ENCODE peak calls at places on chromosomes 1 and 21, in six cellular contexts. One of them, this sample, is unnamed.

GRCh38 chr1:117832453-117832852 is 97.0 kb downstream of the GDAP2 start:
- DNase-seq in ELR: no peak
- DNase-seq in IMR-90: no peak
- DNase-seq in AG08396: no peak
- DNase-seq in AG04449: no peak
- DNase-seq in Daoy: no peak
- DNase-seq in this sample: no peak

GRCh38 chr1:85605519-85606413 is 25.2 kb downstream of the CCN1 start:
- DNase-seq in Daoy: peak
- DNase-seq in AG08396: no peak
- DNase-seq in AG04449: no peak
- DNase-seq in IMR-90: no peak
- DNase-seq in ELR: peak
- DNase-seq in this sample: no peak

GRCh38 chr1:202121006-202121405 is 1.7 kb upstream of the GPR37L1 start:
- DNase-seq in AG08396: no peak
- DNase-seq in AG04449: no peak
- DNase-seq in IMR-90: no peak
- DNase-seq in ELR: no peak
- DNase-seq in Daoy: no peak
- DNase-seq in this sample: no peak

GRCh38 chr1:190754769-190755168 is 277.1 kb upstream of the BRINP3 start:
- DNase-seq in AG04449: no peak
- DNase-seq in Daoy: no peak
- DNase-seq in AG08396: peak
- DNase-seq in ELR: peak
- DNase-seq in IMR-90: peak
- DNase-seq in this sample: no peak

GRCh38 chr1:8571200-8571984 is 246.0 kb downstream of the RERE start:
- DNase-seq in AG08396: peak
- DNase-seq in Daoy: no peak
- DNase-seq in AG04449: no peak
- DNase-seq in ELR: peak
- DNase-seq in IMR-90: peak
- DNase-seq in this sample: no peak

GRCh38 chr1:150551784-150552691 is 2.8 kb downstream of the ADAMTSL4 start:
- DNase-seq in AG04449: no peak
- DNase-seq in AG08396: peak
- DNase-seq in Daoy: peak
- DNase-seq in ELR: peak
- DNase-seq in IMR-90: peak
- DNase-seq in this sample: no peak

GRCh38 chr1:230064283-230064682 is 2.8 kb upstream of the GALNT2 start:
- DNase-seq in AG04449: no peak
- DNase-seq in AG08396: no peak
- DNase-seq in Daoy: no peak
- DNase-seq in ELR: peak
- DNase-seq in IMR-90: no peak
- DNase-seq in this sample: no peak

GRCh38 chr1:228827026-228827425 is 91.7 kb downstream of the RHOU start:
- DNase-seq in IMR-90: no peak
- DNase-seq in AG08396: no peak
- DNase-seq in ELR: no peak
- DNase-seq in Daoy: no peak
- DNase-seq in AG04449: no peak
- DNase-seq in this sample: no peak

GRCh38 chr1:26016258-26016943 is 5.2 kb upstream of the EXTL1 start:
- DNase-seq in ELR: no peak
- DNase-seq in AG08396: no peak
- DNase-seq in IMR-90: peak
- DNase-seq in Daoy: no peak
- DNase-seq in AG04449: no peak
- DNase-seq in this sample: no peak

GRCh38 chr1:53015508-53015860 is 46.5 kb upstream of the PODN start:
- DNase-seq in IMR-90: no peak
- DNase-seq in AG08396: no peak
- DNase-seq in Daoy: no peak
- DNase-seq in AG04449: no peak
- DNase-seq in ELR: no peak
- DNase-seq in this sample: no peak

GRCh38 chr1:205791568-205792180 is 16.4 kb upstream of the RAB29 start:
- DNase-seq in AG04449: no peak
- DNase-seq in ELR: peak
- DNase-seq in IMR-90: peak
- DNase-seq in AG08396: peak
- DNase-seq in Daoy: peak
- DNase-seq in this sample: peak

GRCh38 chr21:45447821-45448220 is 42.9 kb downstream of the COL18A1 start:
- DNase-seq in ELR: peak
- DNase-seq in Daoy: no peak
- DNase-seq in AG04449: no peak
- DNase-seq in IMR-90: no peak
- DNase-seq in AG08396: no peak
- DNase-seq in this sample: no peak

GRCh38 chr21:33384851-33385331 is 18.3 kb upstream of the IFNGR2 start:
- DNase-seq in ELR: no peak
- DNase-seq in AG08396: no peak
- DNase-seq in Daoy: no peak
- DNase-seq in IMR-90: peak
- DNase-seq in AG04449: no peak
- DNase-seq in this sample: no peak

GRCh38 chr1:86235859-86236258 is 79.3 kb upstream of the COL24A1 start:
- DNase-seq in AG08396: no peak
- DNase-seq in ELR: no peak
- DNase-seq in IMR-90: no peak
- DNase-seq in AG04449: no peak
- DNase-seq in Daoy: no peak
- DNase-seq in this sample: no peak

GRCh38 chr21:39715804-39716397 is 29.1 kb upstream of the IGSF5 start:
- DNase-seq in Daoy: peak
- DNase-seq in IMR-90: peak
- DNase-seq in AG08396: peak
- DNase-seq in AG04449: no peak
- DNase-seq in ELR: peak
- DNase-seq in this sample: peak

GRCh38 chr1:108043712-108044111 is 78.7 kb upstream of the VAV3 start:
- DNase-seq in AG04449: no peak
- DNase-seq in IMR-90: no peak
- DNase-seq in Daoy: no peak
- DNase-seq in AG08396: no peak
- DNase-seq in ELR: no peak
- DNase-seq in this sample: no peak